ENCODE peak calls at places on chromosomes 4 and X, in eight cellular contexts. H, V, G, W, C, F, L and T are unnamed samples.

GRCh38 chrX:152632445-152633097 is 5.1 kb upstream of the GABRQ start:
- DNase-seq in H (peak), V (peak), G (peak), W (peak), C (peak), F (peak), L (peak), T (peak)

GRCh38 chrX:69107231-69107739 is 58.0 kb downstream of the PJA1 start:
- DNase-seq in H (no peak), V (no peak), G (no peak), W (no peak), C (no peak), F (no peak), L (no peak), T (peak)

GRCh38 chr4:85741921-85742591 is 267.1 kb downstream of the ARHGAP24 start:
- DNase-seq in H (no peak), V (no peak), G (no peak), W (no peak), C (no peak), F (no peak), L (peak), T (no peak)

GRCh38 chr4:107719211-107719926 is 665 bp downstream of the PAPSS1 start:
- DNase-seq in H (peak), V (peak), G (no peak), W (peak), C (peak), F (peak), L (no peak), T (peak)

GRCh38 chr4:177118596-177118995 is 191.1 kb upstream of the NEIL3 start:
- DNase-seq in H (peak), V (no peak), G (peak), W (no peak), C (no peak), F (peak), L (peak), T (peak)

GRCh38 chrX:150258463-150259430 is 104.4 kb upstream of the MAMLD1 start:
- DNase-seq in H (no peak), V (no peak), G (no peak), W (no peak), C (no peak), F (peak), L (no peak), T (peak)

GRCh38 chr4:183098723-183099536 is at the start of gene WWC2:
- DNase-seq in H (peak), V (peak), G (peak), W (peak), C (no peak), F (peak), L (peak), T (peak)

GRCh38 chr4:186472948-186473347 is 82.4 kb downstream of the MTNR1A start:
- DNase-seq in H (peak), V (no peak), G (no peak), W (no peak), C (peak), F (peak), L (no peak), T (peak)

DNA sequence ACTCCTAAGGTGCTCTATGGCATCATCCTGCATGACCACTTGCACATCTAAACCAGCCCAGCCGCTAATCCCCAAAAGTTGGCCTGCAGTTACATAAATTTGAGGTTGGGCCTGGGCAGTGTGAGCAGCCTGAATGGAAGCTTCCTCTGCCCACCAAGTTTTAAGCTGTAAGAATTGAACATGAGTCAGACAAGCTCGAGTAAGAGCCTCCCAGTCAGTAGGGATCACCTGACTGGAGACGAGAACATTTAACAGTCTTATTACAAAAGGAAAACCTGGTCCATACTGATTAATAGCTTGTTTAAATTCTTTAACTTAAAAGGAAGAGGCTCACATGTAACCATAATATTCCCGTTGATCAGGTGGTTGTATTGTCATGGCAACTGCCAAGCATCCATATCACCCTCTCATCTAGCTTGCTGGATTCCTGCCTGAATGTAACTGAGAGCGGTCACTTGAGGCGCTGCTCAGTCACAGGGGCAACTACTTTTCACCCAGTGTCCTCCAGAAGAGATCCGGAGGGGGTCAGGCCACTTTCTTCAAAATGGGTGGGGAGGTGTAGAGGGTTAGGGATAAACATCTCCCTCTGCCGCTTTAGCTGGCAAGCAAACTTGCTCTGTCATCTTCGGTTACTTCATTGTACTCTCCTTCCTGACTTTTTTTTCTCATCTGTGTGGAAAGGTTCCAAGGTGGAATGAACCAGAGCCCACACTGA is 56.6 kb upstream of the WDR1 start:
- DNase-seq in H (peak), V (no peak), G (peak), W (no peak), C (no peak), F (no peak), L (no peak), T (peak)
- TF ChIP-seq CTCF in H (peak), V (no peak), G (no peak), W (no peak), C (no peak), F (peak), L (no peak), T (peak)

GRCh38 chr4:4595252-4595651 is 53.4 kb upstream of the STX18 start:
- DNase-seq in H (no peak), V (no peak), G (no peak), W (no peak), C (peak), F (no peak), L (no peak), T (no peak)
- TF ChIP-seq CTCF in H (peak), V (no peak), G (peak), W (no peak), C (peak), F (no peak), L (no peak), T (peak)

GRCh38 chr4:181911420-181911819 is 331.8 kb upstream of the TENM3 start:
- DNase-seq in H (peak), V (no peak), G (peak), W (no peak), C (no peak), F (no peak), L (no peak), T (peak)
- TF ChIP-seq CTCF in H (no peak), V (no peak), G (no peak), W (no peak), C (no peak), F (no peak), L (no peak), T (no peak)

DNA sequence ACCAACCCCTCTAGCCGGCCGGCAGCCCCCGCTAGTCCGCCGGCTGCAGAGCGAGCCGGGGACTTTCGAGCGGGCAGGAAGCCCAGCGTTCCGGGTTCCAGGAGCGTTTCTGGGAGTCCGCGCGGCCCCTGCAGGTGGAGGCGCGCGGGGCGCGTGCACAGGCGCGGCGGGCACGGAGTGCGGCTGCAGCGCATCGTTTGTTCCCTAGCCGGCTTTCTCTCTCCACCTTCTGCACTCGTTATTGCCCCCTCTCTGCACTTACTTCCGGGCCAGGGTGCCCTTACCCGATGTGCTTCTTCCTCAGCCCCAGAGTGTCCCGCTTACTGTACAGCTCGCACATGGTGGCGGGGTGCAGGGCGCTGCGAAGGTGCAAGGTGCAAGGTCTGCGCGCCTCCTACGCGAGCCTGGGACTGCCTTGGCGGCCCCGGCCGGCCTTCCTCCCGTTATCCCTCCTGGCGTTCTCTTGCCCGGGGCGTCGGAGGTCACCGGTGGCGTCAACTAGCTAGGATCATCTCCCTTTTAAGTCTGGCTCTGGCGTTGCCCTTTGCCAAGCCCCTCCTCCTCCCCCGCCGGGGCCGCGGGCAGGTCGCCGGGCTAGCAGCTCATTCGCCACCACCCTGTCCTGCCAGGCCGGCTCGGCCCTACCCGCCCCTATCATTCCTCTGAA is at the start of gene ETNPPL:
- DNase-seq in H (no peak), V (peak), G (no peak), W (no peak), C (no peak), F (peak), L (peak), T (no peak)
- TF ChIP-seq CTCF in H (no peak), V (no peak), G (no peak), W (no peak), C (no peak), F (no peak), L (no peak), T (no peak)

GRCh38 chrX:123324628-123325027 is 140.6 kb downstream of the GRIA3 start:
- DNase-seq in H (peak), V (no peak), G (no peak), W (peak), C (no peak), F (peak), L (no peak), T (no peak)

GRCh38 chrX:123331349-123331748 is 147.3 kb downstream of the GRIA3 start:
- DNase-seq in H (no peak), V (no peak), G (no peak), W (no peak), C (no peak), F (no peak), L (no peak), T (no peak)

GRCh38 chrX:123331859-123332258 is 147.8 kb downstream of the GRIA3 start:
- DNase-seq in H (no peak), V (no peak), G (no peak), W (no peak), C (no peak), F (no peak), L (no peak), T (no peak)

GRCh38 chrX:123330229-123330942 is 146.3 kb downstream of the GRIA3 start:
- DNase-seq in H (peak), V (no peak), G (no peak), W (peak), C (no peak), F (peak), L (no peak), T (no peak)
- TF ChIP-seq CTCF in H (no peak), V (no peak), G (no peak), W (no peak), C (no peak), F (no peak), L (no peak), T (no peak)